ENCODE peak calls at places on chromosomes 1 and 21, in ten cellular contexts. K is stimulated activated CD8-positive, alpha-beta memory T cell treated with anti-CD3 and anti-CD28 coated beads, Interleukin-2, amount 100 ng/mL, for 1 hour; W is foreskin fibroblast; Y is stimulated activated naive B cell treated with anti-CD40 and anti-IgM and Interleukin-4, amounts not matched to agents 10 μg/mL and 1 μg/mL and 100 μg/mL, for 72 hours; E is iPS-NIHi11; J is Calu3; B is AG04449; D is T47D; H is HTR-8/SVneo; L is EL. Q is an unnamed sample.

GRCh38 chr1:35925741-35926140 is 5.2 kb upstream of the AGO3 start:
- DNase-seq in K (no peak), W (peak), Y (no peak), E (no peak), J (no peak), B (peak), D (peak), H (no peak), L (peak), Q (no peak)

GRCh38 chr1:81004011-81004410 is 796.7 kb upstream of the ADGRL2 start:
- DNase-seq in K (no peak), W (no peak), Y (no peak), E (no peak), J (no peak), B (no peak), D (no peak), H (no peak), L (no peak), Q (no peak)

GRCh38 chr1:57796609-57797008 is 372.7 kb upstream of the DAB1 start:
- DNase-seq in K (no peak), W (peak), Y (no peak), E (no peak), J (peak), B (no peak), D (peak), H (no peak), L (peak), Q (no peak)

GRCh38 chr1:65264197-65264929 is 45.0 kb upstream of the DNAJC6 start:
- DNase-seq in K (no peak), W (peak), Y (no peak), E (peak), J (no peak), B (no peak), D (no peak), H (no peak), L (peak), Q (no peak)

GRCh38 chr1:74856174-74856573 is 123.2 kb downstream of the TYW3 start:
- DNase-seq in K (no peak), W (no peak), Y (no peak), E (no peak), J (no peak), B (no peak), D (no peak), H (no peak), L (no peak), Q (no peak)

GRCh38 chr1:26121854-26122773 is 10.5 kb downstream of the PDIK1L start:
- DNase-seq in K (no peak), W (peak), Y (no peak), E (no peak), J (no peak), B (no peak), D (peak), H (no peak), L (no peak), Q (no peak)

GRCh38 chr1:203722925-203723324 is 42.1 kb upstream of the LAX1 start:
- DNase-seq in K (no peak), W (no peak), Y (no peak), E (no peak), J (no peak), B (no peak), D (no peak), H (no peak), L (no peak), Q (no peak)

GRCh38 chr1:155607708-155608107 is 2.3 kb upstream of the MSTO1 start:
- DNase-seq in K (no peak), W (peak), Y (no peak), E (no peak), J (peak), B (no peak), D (no peak), H (no peak), L (no peak), Q (no peak)

GRCh38 chr1:6275826-6276764 is 15.2 kb upstream of the GPR153 start:
- DNase-seq in K (no peak), W (peak), Y (no peak), E (peak), J (no peak), B (peak), D (no peak), H (no peak), L (peak), Q (peak)

GRCh38 chr1:201903135-201903534 is 14.4 kb downstream of the SHISA4 start:
- DNase-seq in K (no peak), W (peak), Y (no peak), E (no peak), J (no peak), B (no peak), D (no peak), H (no peak), L (peak), Q (peak)

GRCh38 chr1:68347415-68347814 is 102.3 kb downstream of the RPE65 start:
- DNase-seq in K (no peak), W (no peak), Y (peak), E (no peak), J (no peak), B (no peak), D (no peak), H (no peak), L (no peak), Q (no peak)

GRCh38 chr1:67743072-67743725 is 58.2 kb downstream of the GADD45A start:
- DNase-seq in K (no peak), W (no peak), Y (no peak), E (no peak), J (no peak), B (no peak), D (no peak), H (no peak), L (no peak), Q (no peak)

GRCh38 chr1:67674260-67675011 is 10.6 kb upstream of the GADD45A start:
- DNase-seq in K (no peak), W (peak), Y (no peak), E (peak), J (no peak), B (no peak), D (no peak), H (no peak), L (peak), Q (peak)

GRCh38 chr21:18443085-18443484 is 39.5 kb upstream of the TMPRSS15 start:
- DNase-seq in K (no peak), W (no peak), Y (no peak), E (no peak), J (no peak), B (no peak), D (peak), H (no peak), L (no peak), Q (no peak)

GRCh38 chr1:221947731-221948130 is 205.8 kb upstream of the DUSP10 start:
- DNase-seq in K (no peak), W (peak), Y (no peak), E (no peak), J (peak), B (no peak), D (no peak), H (no peak), L (no peak), Q (no peak)

GRCh38 chr1:12125422-12126355 is 41.1 kb upstream of the TNFRSF1B start:
- DNase-seq in K (no peak), W (no peak), Y (no peak), E (no peak), J (no peak), B (no peak), D (no peak), H (no peak), L (no peak), Q (no peak)

GRCh38 chr1:79037085-79037484 is 30.6 kb upstream of the ADGRL4 start:
- DNase-seq in K (no peak), W (no peak), Y (no peak), E (no peak), J (no peak), B (no peak), D (no peak), H (no peak), L (no peak), Q (no peak)

GRCh38 chr1:248695451-248696132 is 7.0 kb downstream of the OR14I1 start:
- DNase-seq in K (no peak), W (peak), Y (no peak), E (no peak), J (no peak), B (no peak), D (peak), H (no peak), L (peak), Q (no peak)

GRCh38 chr1:239527046-239527693 is 140.8 kb downstream of the CHRM3 start:
- DNase-seq in K (no peak), W (no peak), Y (no peak), E (no peak), J (no peak), B (no peak), D (no peak), H (no peak), L (no peak), Q (no peak)

GRCh38 chr1:177568702-177569101 is 397.9 kb downstream of the BRINP2 start:
- DNase-seq in K (no peak), W (no peak), Y (no peak), E (peak), J (no peak), B (no peak), D (no peak), H (no peak), L (no peak), Q (no peak)

GRCh38 chr1:26417111-26417510 is 6.5 kb downstream of the LIN28A start:
- DNase-seq in K (peak), W (peak), Y (peak), E (peak), J (peak), B (no peak), D (peak), H (peak), L (peak), Q (peak)

GRCh38 chr1:46134660-46135331 is 2.4 kb upstream of the PIK3R3 start:
- DNase-seq in K (no peak), W (peak), Y (peak), E (no peak), J (peak), B (peak), D (peak), H (no peak), L (peak), Q (no peak)

GRCh38 chr1:179781962-179782361 is 38.9 kb downstream of the FAM163A start:
- DNase-seq in K (no peak), W (peak), Y (no peak), E (no peak), J (no peak), B (no peak), D (no peak), H (no peak), L (no peak), Q (peak)

GRCh38 chr1:156852414-156852874 is 6.5 kb downstream of the INSRR start:
- DNase-seq in K (no peak), W (peak), Y (no peak), E (no peak), J (no peak), B (no peak), D (no peak), H (peak), L (peak), Q (peak)

GRCh38 chr21:32257952-32258785 is 20.7 kb downstream of the MIS18A start:
- DNase-seq in K (no peak), W (peak), Y (peak), E (peak), J (peak), B (peak), D (peak), H (peak), L (peak), Q (peak)

GRCh38 chr1:30034627-30035521 is 688.5 kb downstream of the MATN1 start:
- DNase-seq in K (no peak), W (peak), Y (no peak), E (no peak), J (no peak), B (no peak), D (peak), H (peak), L (peak), Q (no peak)

GRCh38 chr1:66633128-66633527 is 99.2 kb downstream of the SGIP1 start:
- DNase-seq in K (no peak), W (no peak), Y (no peak), E (no peak), J (no peak), B (no peak), D (no peak), H (no peak), L (no peak), Q (no peak)

GRCh38 chr1:233700338-233700737 is 86.4 kb downstream of the KCNK1 start:
- DNase-seq in K (no peak), W (no peak), Y (no peak), E (no peak), J (no peak), B (no peak), D (no peak), H (no peak), L (no peak), Q (no peak)